ENCODE peak calls at places on chromosomes 1 and 21, in nine cellular contexts. F is omental fat pad; G is smooth muscle cell of the brain vasculature; R is HCT116; S is cardiac muscle cell; V is stimulated activated CD4-positive, alpha-beta T cell treated with anti-CD3 and anti-CD28 coated beads, Interleukin-4, amount 100 ng/mL, for 1 hour; M is activated CD8-positive, alpha-beta T cell treated with anti-CD3 and anti-CD28 coated beads, Interleukin-2, amount 10 ng/mL, durations not matched to agents 7 days and 5 days; P is Ammon's horn; I is EL. Z is an unnamed sample.

GRCh38 chr1:68919070-68919469 is 422.2 kb upstream of the DEPDC1 start:
- DNase-seq in F (no peak), G (no peak), R (no peak), S (peak; percentile 16), V (no peak), M (no peak), P (no peak), I (no peak), Z (no peak)

GRCh38 chr1:41498809-41499208 is 14.3 kb upstream of the EDN2 start:
- DNase-seq in F (no peak), G (no peak), R (no peak), S (peak; percentile 60), V (no peak), M (no peak), P (no peak), I (peak; percentile 82), Z (peak; percentile 27)

GRCh38 chr1:197391303-197392226 is 123.5 kb downstream of the CRB1 start:
- DNase-seq in F (no peak), G (no peak), R (no peak), S (peak; percentile 30), V (no peak), M (peak; percentile 25), P (no peak), I (peak; percentile 24), Z (no peak)

GRCh38 chr1:168509875-168510594 is 33.8 kb downstream of the XCL2 start:
- DNase-seq in F (no peak), G (no peak), R (no peak), S (no peak), V (no peak), M (peak; percentile 57), P (no peak), I (no peak), Z (no peak)

GRCh38 chr1:175591083-175591743 is 152.2 kb downstream of the TNR start:
- DNase-seq in F (no peak), G (no peak), R (no peak), S (no peak), V (no peak), M (no peak), P (peak; percentile 18), I (no peak), Z (no peak)

GRCh38 chr1:36329817-36330216 is 6.4 kb upstream of the EVA1B start:
- DNase-seq in F (no peak), G (no peak), R (no peak), S (no peak), V (no peak), M (no peak), P (no peak), I (no peak), Z (no peak)

GRCh38 chr1:185645686-185646085 is 88.5 kb upstream of the HMCN1 start:
- DNase-seq in F (no peak), G (no peak), R (no peak), S (peak; percentile 8), V (no peak), M (no peak), P (no peak), I (peak; percentile 27), Z (no peak)

GRCh38 chr1:15618685-15619525 is 1.6 kb downstream of the DDI2 start:
- DNase-seq in F (no peak), G (no peak), R (no peak), S (peak; percentile 69), V (no peak), M (no peak), P (no peak), I (peak; percentile 54), Z (peak; percentile 23)

GRCh38 chr1:17158961-17159360 is 39.7 kb upstream of the PADI2 start:
- DNase-seq in F (no peak), G (no peak), R (no peak), S (no peak), V (no peak), M (no peak), P (no peak), I (no peak), Z (no peak)

GRCh38 chr21:38741976-38742309 is 63.8 kb upstream of the ETS2 start:
- DNase-seq in F (no peak), G (no peak), R (no peak), S (no peak), V (no peak), M (no peak), P (no peak), I (no peak), Z (no peak)

GRCh38 chr1:197567442-197567841 is 207.8 kb downstream of the DENND1B start:
- DNase-seq in F (no peak), G (no peak), R (no peak), S (no peak), V (no peak), M (no peak), P (no peak), I (no peak), Z (no peak)